ENCODE peak calls at places on chromosomes 13 and 19, in four cellular contexts. B, J, X and N are unnamed samples.

GRCh38 chr13:29369060-29369743 is 226.3 kb downstream of the SLC7A1 start:
- DNase-seq in X (peak; percentile 35), J (peak; percentile 16), B (no peak), N (no peak)

GRCh38 chr19:35851213-35852028 is 883 bp downstream of the NPHS1 start:
- DNase-seq in B (no peak), X (no peak), J (peak; percentile 73), N (no peak)

GRCh38 chr19:3097442-3097871 is 3.3 kb downstream of the GNA11 start:
- DNase-seq in J (peak; percentile 47), X (no peak), B (no peak), N (peak; percentile 46)

GRCh38 chr19:43354305-43354627 is 780 bp downstream of the CD177 start:
- DNase-seq in B (no peak), J (no peak), X (no peak), N (no peak)

GRCh38 chr19:35789978-35790944 is 14.9 kb downstream of the ARHGAP33 start:
- DNase-seq in B (no peak), J (no peak), X (no peak), N (no peak)

GRCh38 chr13:50370303-50370950 is 355.2 kb downstream of the KCNRG start:
- DNase-seq in X (no peak), J (peak; percentile 22), B (no peak), N (no peak)

GRCh38 chr19:34808566-34808965 is 35.6 kb upstream of the ZNF599 start:
- DNase-seq in X (no peak), J (no peak), B (no peak), N (no peak)

GRCh38 chr13:51547425-51548176 is 36.7 kb upstream of the WDFY2 start:
- DNase-seq in J (no peak), B (no peak), X (no peak), N (no peak)

GRCh38 chr19:54180691-54181091 is 7.7 kb upstream of the TMC4 start:
- DNase-seq in B (no peak), J (no peak), X (no peak), N (no peak)

GRCh38 chr13:38519229-38519910 is 167.5 kb upstream of the FREM2 start:
- DNase-seq in J (no peak), X (no peak), B (no peak), N (no peak)

GRCh38 chr13:30257433-30258099 is 49.8 kb downstream of the KATNAL1 start:
- DNase-seq in J (no peak), B (no peak), X (no peak), N (no peak)

GRCh38 chr13:67880916-67881315 is 650.8 kb upstream of the PCDH9 start:
- DNase-seq in J (no peak), B (no peak), X (no peak), N (no peak)

GRCh38 chr19:37999309-38000213 is 92.6 kb downstream of the SIPA1L3 start:
- DNase-seq in J (peak; percentile 20), B (no peak), X (peak; percentile 97), N (no peak)

GRCh38 chr19:8334458-8335342 is 8.4 kb downstream of the KANK3 start:
- DNase-seq in X (peak; percentile 84), B (no peak), J (peak; percentile 65), N (peak; percentile 72)

GRCh38 chr19:16325161-16325527 is 518 bp downstream of the KLF2 start:
- DNase-seq in J (no peak), B (no peak), X (peak; percentile 41), N (no peak)

GRCh38 chr13:31629085-31629785 is 110.1 kb upstream of the RXFP2 start:
- DNase-seq in X (no peak), J (no peak), B (no peak), N (no peak)

GRCh38 chr19:13155472-13156284 is 5.5 kb downstream of the IER2 start:
- DNase-seq in J (peak; percentile 88), X (peak; percentile 81), B (peak; percentile 75), N (peak; percentile 86)
- TF ChIP-seq POLR2A in J (peak; percentile 39), X (no peak), B (no peak), N (no peak)

DNA sequence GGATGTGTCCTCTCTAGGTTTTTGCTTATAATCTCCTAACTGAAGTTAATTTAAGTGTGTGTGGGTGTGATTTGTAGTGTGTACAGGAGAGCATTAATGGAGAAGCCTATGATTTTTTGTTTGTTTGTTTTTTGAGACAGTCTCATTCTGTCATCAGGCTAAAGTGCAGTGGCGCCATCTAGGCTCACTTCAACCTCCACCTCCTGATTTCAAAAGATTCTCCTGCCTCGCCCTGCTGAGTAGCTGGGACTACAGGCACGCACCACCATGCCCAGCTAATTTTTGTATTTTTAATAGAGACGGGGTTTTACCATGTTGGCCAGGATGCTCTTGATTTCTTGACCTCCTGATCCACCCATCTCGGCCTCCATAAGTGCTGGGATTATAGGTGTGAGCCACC is 20.6 kb downstream of the ZNF701 start:
- DNase-seq in X (no peak), B (no peak), J (no peak), N (no peak)
- TF ChIP-seq CTCF in X (no peak), B (no peak), J (no peak), N (no peak)

DNA sequence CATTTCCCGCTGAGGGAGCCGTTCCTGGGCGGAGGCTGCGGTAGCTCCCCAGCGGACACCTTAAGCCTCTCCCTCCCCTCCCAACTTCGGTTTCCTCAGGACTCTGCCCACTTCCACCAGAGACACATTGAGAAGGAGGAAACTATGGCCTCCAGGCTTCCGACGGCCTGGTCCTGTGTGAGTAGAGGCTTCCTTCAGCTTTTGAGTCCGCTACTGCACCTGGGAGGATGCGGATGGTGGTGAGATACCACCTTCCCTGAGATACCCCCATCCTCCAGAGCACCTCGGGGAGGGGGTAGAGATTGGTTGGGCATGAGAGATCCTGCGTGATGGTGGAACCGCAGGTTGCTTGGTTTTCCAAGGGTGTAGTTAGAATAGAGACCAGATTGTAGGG is 958 bp downstream of the ZNF274 start:
- DNase-seq in X (no peak), J (no peak), B (no peak), N (no peak)
- H3K9me3 ChIP-seq in X (peaks cover 95% of the 10 kb centered on the region), J (peaks cover 68% of the 10 kb centered on the region), B (peaks cover 92% of the 10 kb centered on the region), N (peaks cover 89% of the 10 kb centered on the region)

GRCh38 chr19:40559394-40559793 is 17.3 kb upstream of the SHKBP1 start:
- DNase-seq in J (no peak), X (no peak), B (no peak), N (no peak)
- TF ChIP-seq POLR2A in J (no peak), X (no peak), B (no peak), N (no peak)

DNA sequence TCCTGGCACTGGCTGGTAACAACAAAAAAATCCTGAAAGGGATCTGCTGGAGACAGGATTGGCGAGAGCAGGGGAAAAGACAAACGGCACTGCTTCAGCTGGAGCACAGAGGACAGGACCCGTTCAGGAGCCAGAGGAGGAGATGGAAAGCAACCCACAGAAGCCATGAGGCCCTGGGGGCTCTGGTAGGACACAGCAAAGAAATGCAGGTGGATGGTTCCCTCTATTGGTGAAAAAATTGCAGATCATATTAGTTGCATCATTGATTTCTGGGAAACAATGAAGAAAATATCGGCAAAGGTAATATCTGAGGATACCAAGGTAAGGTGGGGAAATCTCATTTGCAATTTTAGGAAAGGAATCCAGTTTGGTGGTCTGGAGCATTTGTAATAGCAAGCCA is 25.7 kb upstream of the TPP2 start:
- DNase-seq in J (no peak), B (no peak), X (no peak), N (no peak)
- TF ChIP-seq CTCF in J (no peak), B (no peak), X (no peak), N (no peak)